ENCODE peak calls at places on chromosome 15, in eight cellular contexts. H, E, U, F, P, L, W and A are unnamed samples.

GRCh38 chr15:68303134-68303533 is 25.6 kb downstream of the FEM1B start:
- DNase-seq in W (no peak), U (no peak), L (no peak), H (no peak), E (no peak), F (no peak), P (no peak), A (no peak)

GRCh38 chr15:91068436-91068835 is 31.6 kb upstream of the SV2B start:
- DNase-seq in U (no peak), F (no peak), P (no peak), E (no peak), H (no peak), W (no peak), L (no peak), A (no peak)

GRCh38 chr15:47571241-47571640 is 146.1 kb upstream of the SEMA6D start:
- DNase-seq in W (no peak), E (no peak), F (no peak), U (peak), P (no peak), L (no peak), H (no peak), A (no peak)

GRCh38 chr15:37078000-37078399 is 22.3 kb downstream of the MEIS2 start:
- DNase-seq in E (no peak), F (no peak), L (no peak), W (no peak), H (no peak), U (no peak), P (no peak), A (no peak)

GRCh38 chr15:84840741-84841429 is 23.7 kb downstream of the ALPK3 start:
- DNase-seq in E (peak), L (no peak), P (peak), H (peak), W (peak), F (no peak), U (peak), A (no peak)

GRCh38 chr15:26838742-26839460 is 28.0 kb upstream of the GABRA5 start:
- DNase-seq in F (peak), H (no peak), W (no peak), E (no peak), U (peak), P (no peak), L (no peak), A (no peak)

GRCh38 chr15:90376789-90377188 is 11.3 kb upstream of the IQGAP1 start:
- DNase-seq in H (no peak), L (no peak), F (no peak), P (no peak), U (no peak), E (no peak), W (no peak), A (no peak)

GRCh38 chr15:90219421-90220141 is 14.2 kb downstream of the CIB1 start:
- DNase-seq in L (peak), H (no peak), F (peak), E (no peak), P (no peak), U (no peak), W (peak), A (no peak)

GRCh38 chr15:59492389-59493377 is 54.7 kb downstream of the FAM81A start:
- DNase-seq in E (peak), W (no peak), L (peak), H (no peak), U (peak), P (no peak), F (peak), A (no peak)

GRCh38 chr15:40909662-40910625 is 15.7 kb downstream of the VPS18 start:
- DNase-seq in U (peak), E (no peak), P (peak), H (no peak), L (no peak), F (no peak), W (no peak), A (no peak)

GRCh38 chr15:53747501-53748068 is 11.9 kb downstream of the WDR72 start:
- DNase-seq in E (no peak), P (no peak), L (no peak), U (no peak), F (no peak), H (no peak), W (no peak), A (no peak)

GRCh38 chr15:77860101-77860691 is 217.3 kb downstream of the TBC1D2B start:
- DNase-seq in F (peak), U (no peak), L (no peak), P (peak), W (peak), E (no peak), H (no peak), A (peak)

GRCh38 chr15:70056091-70056680 is 41.5 kb downstream of the TLE3 start:
- DNase-seq in L (no peak), P (no peak), E (no peak), W (peak), F (no peak), U (no peak), H (no peak), A (no peak)

GRCh38 chr15:71252036-71252898 is 137.0 kb downstream of the THSD4 start:
- DNase-seq in E (no peak), F (no peak), P (no peak), U (no peak), W (no peak), H (peak), L (no peak), A (no peak)

GRCh38 chr15:89802231-89802928 is 12.3 kb downstream of the ANPEP start:
- DNase-seq in P (no peak), H (no peak), F (no peak), L (no peak), W (peak), E (no peak), U (no peak), A (no peak)

GRCh38 chr15:59532770-59533379 is 78.7 kb upstream of the GCNT3 start:
- DNase-seq in H (no peak), E (no peak), P (no peak), L (peak), F (peak), W (no peak), U (peak), A (no peak)

GRCh38 chr15:40322531-40323238 is 807 bp upstream of the INAFM2 start:
- DNase-seq in H (no peak), E (no peak), P (no peak), F (no peak), U (no peak), W (no peak), L (no peak), A (peak)

GRCh38 chr15:79091204-79091867 is 756 bp upstream of the RASGRF1 start:
- DNase-seq in L (peak), E (no peak), U (no peak), H (no peak), P (peak), W (no peak), F (peak), A (no peak)

GRCh38 chr15:61118885-61119284 is 110.2 kb downstream of the RORA start:
- DNase-seq in L (no peak), E (no peak), P (no peak), U (no peak), W (no peak), F (peak), H (no peak), A (no peak)
- TF ChIP-seq CTCF in L (no peak), E (peak), P (no peak), U (no peak), W (no peak), F (peak), H (no peak), A (peak)

DNA sequence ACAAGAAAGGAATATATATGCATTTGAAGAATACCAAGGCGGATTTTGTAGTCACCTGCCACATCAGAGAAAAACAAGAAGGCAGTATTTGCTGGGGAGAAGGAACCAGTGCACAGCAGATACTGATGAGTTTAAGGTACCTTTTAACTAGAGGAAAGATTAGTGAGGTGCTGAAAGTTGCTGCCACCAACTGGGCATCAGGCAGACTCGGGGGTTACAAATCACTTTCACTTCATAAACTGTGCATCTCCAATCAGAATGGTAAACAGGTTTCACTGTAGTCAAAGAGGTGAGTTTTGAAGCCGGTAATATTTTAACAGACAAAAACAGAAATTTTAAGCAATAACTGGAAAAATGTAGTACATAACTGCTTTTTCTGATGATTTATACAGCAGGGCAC is 4.1 kb downstream of the FBN1 start:
- DNase-seq in U (no peak), E (no peak), L (no peak), P (no peak), W (no peak), H (no peak), F (no peak), A (no peak)
- TF ChIP-seq CTCF in U (peak), E (peak), L (peak), P (no peak), W (no peak), H (no peak), F (peak), A (peak)

GRCh38 chr15:42724276-42724675 is 12.7 kb downstream of the CDAN1 start:
- DNase-seq in P (no peak), W (no peak), F (no peak), H (no peak), U (no peak), E (no peak), L (peak), A (no peak)
- TF ChIP-seq CTCF in P (no peak), W (no peak), F (no peak), H (no peak), U (no peak), E (no peak), L (no peak), A (no peak)

GRCh38 chr15:42215854-42216829 is 8.0 kb upstream of the VPS39 start:
- DNase-seq in L (no peak), H (no peak), U (no peak), W (no peak), F (no peak), E (no peak), P (no peak), A (no peak)
- TF ChIP-seq CTCF in L (peak), H (no peak), U (peak), W (no peak), F (peak), E (no peak), P (no peak), A (peak)

GRCh38 chr15:52567886-52568568 is 803 bp downstream of the ARPP19 start:
- DNase-seq in H (peak), W (peak), E (no peak), L (peak), F (peak), P (peak), U (peak), A (no peak)

GRCh38 chr15:52563499-52564060 is 5.2 kb downstream of the ARPP19 start:
- DNase-seq in H (no peak), U (no peak), F (no peak), L (no peak), E (no peak), W (no peak), P (no peak), A (no peak)

GRCh38 chr15:52569244-52569585 is 385 bp upstream of the ARPP19 start:
- DNase-seq in U (no peak), W (no peak), E (no peak), F (no peak), H (no peak), L (no peak), P (no peak), A (no peak)

GRCh38 chr15:52566889-52567288 is 1.9 kb downstream of the ARPP19 start:
- DNase-seq in H (no peak), E (no peak), U (no peak), W (no peak), L (no peak), F (no peak), P (no peak), A (no peak)

DNA sequence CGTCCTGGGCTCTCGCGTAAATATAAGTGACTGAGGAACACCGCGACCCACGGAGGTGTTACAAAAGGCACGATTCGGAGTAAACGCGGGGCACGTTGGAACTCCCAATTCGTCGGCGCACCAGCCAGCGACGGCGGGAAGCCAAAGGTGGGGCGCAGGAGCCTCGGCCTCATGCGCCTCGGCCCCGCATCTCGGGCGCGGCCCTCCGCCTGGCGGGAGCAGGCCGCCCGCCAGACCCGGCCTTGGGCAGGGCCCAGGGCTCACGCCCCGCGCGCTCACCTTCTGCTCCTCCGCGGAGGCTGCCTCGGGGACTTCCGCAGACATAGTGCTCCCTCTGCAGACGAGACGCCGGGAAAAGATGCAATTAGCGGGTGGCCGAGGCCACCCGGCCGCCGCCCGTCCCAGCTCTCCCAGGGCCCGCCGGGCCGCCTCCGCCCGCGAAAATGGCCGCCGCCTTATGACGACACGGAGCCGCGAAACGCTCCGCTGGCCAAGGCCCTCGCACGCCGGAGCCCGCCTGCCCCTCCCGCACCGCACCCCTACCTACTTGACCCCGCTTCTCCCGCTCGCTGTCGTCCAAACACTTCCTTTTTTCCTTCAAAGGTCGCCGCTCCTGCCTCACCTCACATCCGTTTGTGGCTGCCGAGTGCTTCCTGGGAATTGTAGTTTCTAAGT is at the start of gene ARPP19:
- DNase-seq in P (peak), W (peak), E (peak), F (peak), L (peak), H (peak), U (peak), A (peak)
- TF ChIP-seq CTCF in P (no peak), W (no peak), E (no peak), F (peak), L (peak), H (no peak), U (no peak), A (peak)

GRCh38 chr15:23663232-23663631 is 15.6 kb upstream of the MAGEL2 start:
- DNase-seq in E (no peak), F (no peak), W (no peak), U (no peak), L (no peak), P (no peak), H (no peak), A (no peak)
- TF ChIP-seq CTCF in E (no peak), F (peak), W (no peak), U (no peak), L (no peak), P (no peak), H (no peak), A (no peak)

DNA sequence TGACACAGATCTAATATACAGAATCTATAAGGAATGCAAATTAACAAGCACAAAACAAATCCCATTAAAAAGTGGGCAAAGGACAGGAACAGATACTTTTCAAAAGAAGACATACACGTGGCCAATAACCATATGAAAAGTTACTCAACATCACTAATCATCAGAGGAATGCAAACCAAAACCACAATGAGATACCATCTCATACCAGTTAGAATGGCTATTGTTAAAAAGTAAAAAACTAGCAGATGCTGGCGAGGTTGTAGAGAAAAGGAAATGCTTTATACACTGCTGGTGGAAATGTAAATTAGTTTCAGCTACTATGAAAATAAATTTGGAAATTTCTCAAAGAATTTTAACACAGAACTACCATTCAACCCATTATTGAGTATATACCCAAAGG is 50.7 kb downstream of the ADAMTS17 start:
- DNase-seq in U (no peak), P (no peak), F (no peak), H (peak), W (no peak), E (no peak), L (no peak), A (no peak)
- TF ChIP-seq CTCF in U (no peak), P (no peak), F (no peak), H (no peak), W (no peak), E (no peak), L (no peak), A (no peak)

GRCh38 chr15:80214979-80215378 is 37.0 kb downstream of the CTXND1 start:
- DNase-seq in W (no peak), L (no peak), P (no peak), H (no peak), E (no peak), F (no peak), U (no peak), A (no peak)

GRCh38 chr15:80207887-80208286 is 44.1 kb downstream of the CTXND1 start:
- DNase-seq in L (no peak), E (peak), W (no peak), H (peak), U (peak), P (no peak), F (no peak), A (no peak)

GRCh38 chr15:80208758-80209734 is 43.0 kb downstream of the CTXND1 start:
- DNase-seq in L (no peak), H (no peak), F (peak), W (no peak), U (no peak), P (no peak), E (no peak), A (no peak)

GRCh38 chr15:80210612-80211554 is 41.1 kb downstream of the CTXND1 start:
- DNase-seq in L (peak), F (no peak), H (no peak), W (no peak), U (no peak), P (no peak), E (peak), A (no peak)

DNA sequence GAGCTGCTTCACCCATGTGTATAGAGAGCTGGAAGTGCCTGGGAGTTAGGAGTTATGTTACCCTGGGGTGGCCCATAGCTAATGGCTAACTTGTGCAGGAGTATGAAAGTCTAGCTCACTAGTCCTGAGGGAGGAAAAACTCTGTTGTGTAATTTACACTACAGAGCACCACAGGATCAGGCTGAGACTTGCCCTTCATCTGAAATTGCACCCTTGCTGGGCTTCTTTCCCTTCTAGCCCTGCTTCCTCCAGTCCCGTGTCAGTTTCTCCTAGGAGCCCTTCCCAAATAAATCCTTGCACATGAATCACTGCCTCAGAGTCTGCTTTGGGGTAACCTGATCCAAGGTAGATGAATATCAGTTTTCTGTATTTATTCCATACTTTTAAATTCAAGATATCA is 40.0 kb downstream of the CTXND1 start:
- DNase-seq in E (no peak), F (no peak), H (no peak), L (no peak), U (no peak), P (no peak), W (no peak), A (no peak)
- TF ChIP-seq CTCF in E (no peak), F (no peak), H (no peak), L (no peak), U (no peak), P (no peak), W (no peak), A (no peak)

GRCh38 chr15:65085990-65086679 is 9.6 kb downstream of the KBTBD13 start:
- DNase-seq in P (no peak), E (no peak), H (no peak), W (peak), U (no peak), F (peak), L (no peak), A (peak)

GRCh38 chr15:65087873-65088642 is 11.5 kb downstream of the KBTBD13 start:
- DNase-seq in U (no peak), P (no peak), H (no peak), F (no peak), E (no peak), W (no peak), L (no peak), A (no peak)

GRCh38 chr15:65085207-65085753 is 8.7 kb downstream of the KBTBD13 start:
- DNase-seq in U (no peak), P (peak), W (no peak), E (no peak), L (no peak), F (peak), H (no peak), A (no peak)

GRCh38 chr15:65087411-65087810 is 10.9 kb downstream of the KBTBD13 start:
- DNase-seq in E (no peak), L (no peak), P (no peak), H (no peak), F (no peak), W (no peak), U (no peak), A (no peak)

GRCh38 chr15:65086680-65087111 is 10.2 kb downstream of the KBTBD13 start:
- DNase-seq in H (no peak), L (no peak), U (no peak), P (peak), W (no peak), E (no peak), F (no peak), A (peak)
- TF ChIP-seq CTCF in H (peak), L (no peak), U (peak), P (no peak), W (no peak), E (no peak), F (peak), A (peak)

GRCh38 chr15:66156310-66156975 is 97.1 kb downstream of the MEGF11 start:
- DNase-seq in W (no peak), E (no peak), F (no peak), L (no peak), P (no peak), H (no peak), U (no peak), A (no peak)
- TF ChIP-seq CTCF in W (no peak), E (no peak), F (no peak), L (no peak), P (no peak), H (no peak), U (no peak), A (no peak)